ENCODE peak calls at places on chromosomes 13 and 19, in seven cellular contexts. Q, T, Z, P, F, W and O are unnamed samples.

GRCh38 chr13:95535243-95535642 is 17.3 kb upstream of the CLDN10 start:
- DNase-seq in Q (peak), T (peak), Z (no peak), P (no peak), F (no peak), W (no peak), O (peak)

GRCh38 chr19:11659612-11660011 is 62.3 kb downstream of the ZNF627 start:
- DNase-seq in Q (peak), T (no peak), Z (no peak), P (peak), F (peak), W (no peak), O (peak)

GRCh38 chr19:15635016-15635805 is 5.5 kb upstream of the CYP4F3 start:
- DNase-seq in Q (peak), T (no peak), Z (no peak), P (no peak), F (no peak), W (no peak), O (no peak)

GRCh38 chr13:46556380-46556779 is 3.4 kb downstream of the LRCH1 start:
- DNase-seq in Q (no peak), T (no peak), Z (no peak), P (no peak), F (no peak), W (no peak), O (no peak)

GRCh38 chr19:55613930-55614710 is 8.7 kb downstream of the ZNF865 start:
- DNase-seq in Q (no peak), T (no peak), Z (no peak), P (no peak), F (peak), W (no peak), O (no peak)

GRCh38 chr13:44436589-44437337 is 63.1 kb downstream of the SERP2 start:
- DNase-seq in Q (peak), T (peak), Z (peak), P (peak), F (peak), W (no peak), O (peak)

GRCh38 chr13:81639984-81640582 is 1299.2 kb upstream of the SPRY2 start:
- DNase-seq in Q (peak), T (peak), Z (peak), P (peak), F (peak), W (no peak), O (peak)

GRCh38 chr13:105338773-105339172 is 1196.7 kb downstream of the EFNB2 start:
- DNase-seq in Q (no peak), T (no peak), Z (no peak), P (no peak), F (no peak), W (no peak), O (no peak)

GRCh38 chr13:109126973-109127615 is 497.7 kb downstream of the MYO16 start:
- DNase-seq in Q (no peak), T (no peak), Z (no peak), P (no peak), F (peak), W (no peak), O (no peak)

GRCh38 chr19:50460161-50460765 is 16.0 kb upstream of the EMC10 start:
- DNase-seq in Q (peak), T (no peak), Z (no peak), P (no peak), F (no peak), W (peak), O (peak)

GRCh38 chr13:35832551-35832950 is 298.6 kb downstream of the DCLK1 start:
- DNase-seq in Q (no peak), T (no peak), Z (no peak), P (no peak), F (no peak), W (no peak), O (no peak)

GRCh38 chr13:74132152-74132767 is 1.9 kb downstream of the KLF12 start:
- DNase-seq in Q (peak), T (no peak), Z (no peak), P (no peak), F (no peak), W (no peak), O (no peak)

GRCh38 chr13:80284290-80284689 is 56.6 kb downstream of the SPRY2 start:
- DNase-seq in Q (no peak), T (no peak), Z (no peak), P (no peak), F (peak), W (no peak), O (no peak)

GRCh38 chr19:46984077-46985010 is 35.3 kb upstream of the NPAS1 start:
- DNase-seq in Q (peak), T (no peak), Z (no peak), P (no peak), F (peak), W (no peak), O (no peak)

GRCh38 chr13:60931858-60932546 is 483.6 kb downstream of the PCDH20 start:
- DNase-seq in Q (peak), T (no peak), Z (no peak), P (no peak), F (no peak), W (no peak), O (no peak)

GRCh38 chr19:41443813-41444455 is 978 bp downstream of the ERICH4 start:
- DNase-seq in Q (no peak), T (no peak), Z (no peak), P (no peak), F (no peak), W (no peak), O (no peak)

GRCh38 chr13:91135949-91136348 is 211.5 kb upstream of the MIR17HG start:
- DNase-seq in Q (no peak), T (no peak), Z (no peak), P (no peak), F (no peak), W (no peak), O (no peak)

GRCh38 chr13:93226623-93227279 is at the start of gene GPC6:
- DNase-seq in Q (peak), T (no peak), Z (no peak), P (peak), F (peak), W (no peak), O (peak)

GRCh38 chr19:11475861-11476260 is 5.0 kb downstream of the ELAVL3 start:
- DNase-seq in Q (no peak), T (no peak), Z (no peak), P (no peak), F (no peak), W (no peak), O (no peak)

GRCh38 chr13:25247345-25247744 is 39.9 kb downstream of the MTMR6 start:
- DNase-seq in Q (no peak), T (no peak), Z (no peak), P (no peak), F (no peak), W (no peak), O (no peak)

GRCh38 chr13:23321534-23322241 is 111.8 kb downstream of the SACS start:
- DNase-seq in Q (peak), T (peak), Z (no peak), P (no peak), F (no peak), W (peak), O (no peak)

GRCh38 chr13:92833071-92833470 is 393.5 kb upstream of the GPC6 start:
- DNase-seq in Q (no peak), T (no peak), Z (no peak), P (no peak), F (no peak), W (no peak), O (no peak)

GRCh38 chr19:9406798-9407352 is 28.5 kb downstream of the ZNF266 start:
- DNase-seq in Q (no peak), T (no peak), Z (no peak), P (peak), F (peak), W (no peak), O (no peak)

GRCh38 chr13:100315522-100315921 is 226.6 kb downstream of the PCCA start:
- DNase-seq in Q (peak), T (no peak), Z (no peak), P (no peak), F (no peak), W (no peak), O (no peak)

GRCh38 chr13:67967031-67967430 is 736.9 kb upstream of the PCDH9 start:
- DNase-seq in Q (no peak), T (no peak), Z (no peak), P (no peak), F (no peak), W (no peak), O (no peak)

GRCh38 chr19:10142701-10143375 is 23.1 kb upstream of the EIF3G start:
- DNase-seq in Q (no peak), T (no peak), Z (no peak), P (no peak), F (no peak), W (no peak), O (no peak)

GRCh38 chr13:53010374-53011105 is 18.1 kb upstream of the OLFM4 start:
- DNase-seq in Q (peak), T (no peak), Z (no peak), P (no peak), F (no peak), W (no peak), O (peak)

GRCh38 chr13:30113983-30114491 is 193.3 kb downstream of the KATNAL1 start:
- DNase-seq in Q (peak), T (no peak), Z (peak), P (peak), F (no peak), W (no peak), O (no peak)

GRCh38 chr19:9645466-9645865 is 24.4 kb upstream of the ZNF561 start:
- DNase-seq in Q (no peak), T (no peak), Z (no peak), P (peak), F (no peak), W (no peak), O (no peak)

GRCh38 chr13:97116754-97117153 is 105.4 kb upstream of the MBNL2 start:
- DNase-seq in Q (no peak), T (no peak), Z (no peak), P (no peak), F (no peak), W (no peak), O (no peak)

GRCh38 chr13:105436946-105437345 is 1098.5 kb downstream of the EFNB2 start:
- DNase-seq in Q (no peak), T (no peak), Z (no peak), P (no peak), F (peak), W (no peak), O (no peak)

GRCh38 chr13:100860866-100861265 is 186.3 kb upstream of the TMTC4 start:
- DNase-seq in Q (no peak), T (no peak), Z (no peak), P (no peak), F (no peak), W (no peak), O (no peak)

GRCh38 chr19:10891360-10892108 is 20.2 kb downstream of the CARM1 start:
- DNase-seq in Q (no peak), T (no peak), Z (no peak), P (no peak), F (no peak), W (no peak), O (no peak)

GRCh38 chr13:19794552-19795143 is 11.9 kb upstream of the PSPC1 start:
- DNase-seq in Q (no peak), T (peak), Z (no peak), P (no peak), F (no peak), W (no peak), O (peak)

GRCh38 chr19:7926021-7926726 is at the start of gene CTXN1:
- DNase-seq in Q (no peak), T (no peak), Z (peak), P (peak), F (peak), W (no peak), O (peak)

GRCh38 chr19:7868671-7869452 is 5.3 kb downstream of the PRR36 start:
- DNase-seq in Q (peak), T (peak), Z (peak), P (peak), F (peak), W (peak), O (no peak)

GRCh38 chr19:42268142-42268703 is 829 bp upstream of the CIC start:
- DNase-seq in Q (peak), T (peak), Z (peak), P (peak), F (peak), W (peak), O (peak)

GRCh38 chr13:29918845-29919244 is 68.4 kb upstream of the UBL3 start:
- DNase-seq in Q (no peak), T (no peak), Z (no peak), P (no peak), F (no peak), W (no peak), O (no peak)

GRCh38 chr19:34324320-34324719 is 40.7 kb upstream of the GPI start:
- DNase-seq in Q (no peak), T (no peak), Z (no peak), P (no peak), F (no peak), W (no peak), O (no peak)

GRCh38 chr19:53808710-53809125 is 15.4 kb downstream of the NLRP12 start:
- DNase-seq in Q (peak), T (peak), Z (no peak), P (no peak), F (peak), W (no peak), O (peak)

GRCh38 chr19:45693168-45693788 is 812 bp downstream of the QPCTL start:
- DNase-seq in Q (peak), T (no peak), Z (peak), P (peak), F (peak), W (no peak), O (no peak)
- TF ChIP-seq JUND in Q (no peak), T (no peak), Z (peak), P (peak), F (no peak), W (no peak), O (no peak)

GRCh38 chr13:112455476-112456059 is 79.4 kb downstream of the SPACA7 start:
- DNase-seq in Q (no peak), T (no peak), Z (peak), P (no peak), F (no peak), W (no peak), O (no peak)
- TF ChIP-seq JUND in Q (no peak), T (no peak), Z (no peak), P (no peak), F (no peak), W (no peak), O (no peak)

GRCh38 chr19:18173572-18174294 is at the start of gene IFI30:
- DNase-seq in Q (peak), T (no peak), Z (peak), P (peak), F (peak), W (peak), O (peak)
- TF ChIP-seq JUND in Q (no peak), T (no peak), Z (no peak), P (peak), F (no peak), W (no peak), O (no peak)

GRCh38 chr19:33139165-33139564 is 7.3 kb downstream of the WDR88 start:
- DNase-seq in Q (no peak), T (no peak), Z (no peak), P (no peak), F (no peak), W (no peak), O (no peak)

GRCh38 chr19:33146209-33146608 is 14.3 kb downstream of the WDR88 start:
- DNase-seq in Q (no peak), T (no peak), Z (no peak), P (no peak), F (no peak), W (no peak), O (no peak)

GRCh38 chr19:33147538-33147937 is 15.6 kb downstream of the WDR88 start:
- DNase-seq in Q (no peak), T (no peak), Z (no peak), P (no peak), F (no peak), W (no peak), O (no peak)

DNA sequence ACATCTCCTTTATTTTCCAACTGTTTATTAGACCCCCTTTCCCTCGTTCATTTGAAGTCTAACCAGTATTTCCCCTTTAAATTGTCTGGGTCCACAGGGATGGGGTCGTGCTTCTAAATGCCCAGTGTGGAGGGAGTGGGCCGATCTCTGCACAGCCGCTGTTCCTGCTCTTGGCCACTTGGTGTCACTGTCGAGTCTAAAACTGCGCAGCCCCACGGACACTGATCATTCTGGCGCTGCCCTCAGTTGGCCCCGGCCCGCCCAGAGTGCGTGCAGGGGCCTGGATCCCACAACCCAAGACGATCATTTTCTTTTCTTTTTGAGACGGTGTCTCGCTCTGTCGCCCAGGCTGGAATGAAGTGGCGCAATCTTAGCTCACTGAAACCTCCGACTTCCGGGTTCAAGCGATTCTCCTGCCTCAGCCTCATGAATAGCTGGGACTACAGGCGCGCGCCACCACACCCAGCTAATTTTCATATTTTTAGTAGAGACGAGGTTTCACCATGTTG is 12.0 kb downstream of the WDR88 start:
- DNase-seq in Q (peak), T (peak), Z (peak), P (peak), F (peak), W (no peak), O (peak)
- TF ChIP-seq JUND in Q (no peak), T (no peak), Z (no peak), P (peak), F (no peak), W (no peak), O (no peak)

GRCh38 chr19:38907670-38908069 is 4.3 kb downstream of the CCER2 start:
- DNase-seq in Q (no peak), T (no peak), Z (no peak), P (no peak), F (no peak), W (no peak), O (no peak)

GRCh38 chr19:38905620-38906019 is 5.9 kb downstream of the NFKBIB start:
- DNase-seq in Q (no peak), T (no peak), Z (no peak), P (no peak), F (no peak), W (no peak), O (no peak)

GRCh38 chr19:38904463-38905185 is 4.9 kb downstream of the NFKBIB start:
- DNase-seq in Q (no peak), T (no peak), Z (no peak), P (no peak), F (no peak), W (no peak), O (no peak)

GRCh38 chr19:38907227-38907626 is 4.8 kb downstream of the CCER2 start:
- DNase-seq in Q (no peak), T (no peak), Z (no peak), P (no peak), F (no peak), W (no peak), O (no peak)

GRCh38 chr19:38905186-38905539 is 5.4 kb downstream of the NFKBIB start:
- DNase-seq in Q (no peak), T (no peak), Z (no peak), P (no peak), F (no peak), W (no peak), O (no peak)
- TF ChIP-seq JUND in Q (no peak), T (no peak), Z (no peak), P (no peak), F (no peak), W (no peak), O (no peak)

GRCh38 chr19:6501740-6502648 is at the start of gene TUBB4A:
- DNase-seq in Q (no peak), T (no peak), Z (peak), P (peak), F (peak), W (no peak), O (no peak)
- TF ChIP-seq JUND in Q (no peak), T (no peak), Z (no peak), P (no peak), F (no peak), W (no peak), O (no peak)

GRCh38 chr19:31070126-31070525 is 279.1 kb downstream of the TSHZ3 start:
- DNase-seq in Q (no peak), T (no peak), Z (no peak), P (no peak), F (no peak), W (no peak), O (no peak)

GRCh38 chr19:31073485-31074221 is 275.6 kb downstream of the TSHZ3 start:
- DNase-seq in Q (no peak), T (no peak), Z (no peak), P (no peak), F (no peak), W (no peak), O (no peak)

GRCh38 chr19:31068268-31068667 is 281.0 kb downstream of the TSHZ3 start:
- DNase-seq in Q (no peak), T (no peak), Z (no peak), P (no peak), F (no peak), W (no peak), O (no peak)

GRCh38 chr19:31070676-31071075 is 278.6 kb downstream of the TSHZ3 start:
- DNase-seq in Q (no peak), T (no peak), Z (no peak), P (no peak), F (no peak), W (no peak), O (no peak)

GRCh38 chr19:31071157-31071855 is 277.9 kb downstream of the TSHZ3 start:
- DNase-seq in Q (no peak), T (no peak), Z (no peak), P (no peak), F (no peak), W (no peak), O (no peak)
- TF ChIP-seq JUND in Q (no peak), T (no peak), Z (no peak), P (no peak), F (no peak), W (no peak), O (no peak)

DNA sequence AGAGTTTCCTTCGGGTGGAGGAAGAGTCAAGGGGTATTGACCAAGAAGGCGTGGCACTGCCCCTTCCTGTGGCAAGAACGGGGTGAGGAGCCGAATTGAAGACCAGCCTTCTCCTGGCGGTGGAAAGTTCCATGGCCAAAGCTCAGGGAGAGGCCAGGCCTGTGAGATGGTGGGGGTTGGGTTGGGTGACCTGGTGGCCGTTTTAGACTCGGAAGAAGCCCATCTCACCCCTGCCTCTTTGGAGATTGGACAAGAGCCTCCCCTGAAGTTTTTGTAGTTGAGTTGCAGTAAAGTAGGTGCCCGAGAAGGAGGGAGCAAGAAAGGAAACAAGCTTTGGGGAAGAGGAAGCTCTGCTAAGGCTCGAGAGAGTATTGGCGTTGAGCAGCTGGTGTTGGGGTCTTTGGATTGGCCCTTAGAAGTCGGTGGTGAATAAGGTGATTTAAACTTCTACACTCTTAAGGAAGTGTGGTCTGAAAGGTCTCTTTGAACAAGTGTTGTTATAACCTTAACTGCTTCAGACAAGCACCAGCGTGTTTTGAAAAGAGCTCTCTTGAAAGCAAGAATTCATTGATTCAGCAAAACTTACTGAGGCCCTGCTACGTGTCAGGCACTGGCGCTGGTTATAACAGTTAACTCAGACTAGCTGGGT is 964 bp downstream of the SPINT2 start:
- DNase-seq in Q (no peak), T (no peak), Z (no peak), P (no peak), F (no peak), W (no peak), O (peak)
- TF ChIP-seq JUND in Q (no peak), T (no peak), Z (no peak), P (no peak), F (no peak), W (no peak), O (no peak)